ENCODE peak calls at places on chromosomes 4 and X, in ten cellular contexts. One of them, this sample, is unnamed.

GRCh38 chr4:98586231-98586630 is 72.2 kb downstream of the TSPAN5 start:
- DNase-seq in fibroblast of villous mesenchyme: no peak
- DNase-seq in CD4-positive, alpha-beta T cell: no peak
- DNase-seq in RWPE1: no peak
- DNase-seq in tibial artery: no peak
- DNase-seq in endothelial cell: no peak
- DNase-seq in fibroblast of pulmonary artery: peak
- DNase-seq in GM20000: no peak
- DNase-seq in Calu3: no peak
- DNase-seq in fibroblast of lung: no peak
- DNase-seq in this sample: no peak

GRCh38 chrX:13669246-13669689 is 16.3 kb downstream of the TCEANC start:
- DNase-seq in CD4-positive, alpha-beta T cell: peak
- DNase-seq in RWPE1: peak
- DNase-seq in fibroblast of pulmonary artery: peak
- DNase-seq in GM20000: peak
- DNase-seq in tibial artery: peak
- DNase-seq in fibroblast of villous mesenchyme: peak
- DNase-seq in Calu3: peak
- DNase-seq in endothelial cell: no peak
- DNase-seq in fibroblast of lung: peak
- DNase-seq in this sample: peak

GRCh38 chr4:25320374-25321172 is 8.0 kb downstream of the ZCCHC4 start:
- DNase-seq in endothelial cell: no peak
- DNase-seq in fibroblast of villous mesenchyme: peak
- DNase-seq in CD4-positive, alpha-beta T cell: no peak
- DNase-seq in fibroblast of lung: peak
- DNase-seq in tibial artery: no peak
- DNase-seq in GM20000: no peak
- DNase-seq in RWPE1: peak
- DNase-seq in Calu3: no peak
- DNase-seq in fibroblast of pulmonary artery: peak
- DNase-seq in this sample: no peak

GRCh38 chr4:52358855-52359254 is 300.2 kb downstream of the USP46 start:
- DNase-seq in GM20000: no peak
- DNase-seq in CD4-positive, alpha-beta T cell: no peak
- DNase-seq in tibial artery: no peak
- DNase-seq in Calu3: no peak
- DNase-seq in fibroblast of pulmonary artery: no peak
- DNase-seq in fibroblast of lung: no peak
- DNase-seq in endothelial cell: no peak
- DNase-seq in fibroblast of villous mesenchyme: peak
- DNase-seq in RWPE1: no peak
- DNase-seq in this sample: no peak

GRCh38 chrX:38514014-38514854 is 47.1 kb upstream of the TSPAN7 start:
- DNase-seq in GM20000: no peak
- DNase-seq in endothelial cell: no peak
- DNase-seq in tibial artery: no peak
- DNase-seq in fibroblast of pulmonary artery: no peak
- DNase-seq in CD4-positive, alpha-beta T cell: no peak
- DNase-seq in fibroblast of villous mesenchyme: no peak
- DNase-seq in Calu3: no peak
- DNase-seq in RWPE1: no peak
- DNase-seq in fibroblast of lung: no peak
- DNase-seq in this sample: no peak

GRCh38 chrX:28379142-28379541 is 208.1 kb upstream of the IL1RAPL1 start:
- DNase-seq in Calu3: no peak
- DNase-seq in fibroblast of villous mesenchyme: no peak
- DNase-seq in RWPE1: no peak
- DNase-seq in tibial artery: no peak
- DNase-seq in endothelial cell: no peak
- DNase-seq in CD4-positive, alpha-beta T cell: no peak
- DNase-seq in GM20000: no peak
- DNase-seq in fibroblast of lung: no peak
- DNase-seq in fibroblast of pulmonary artery: no peak
- DNase-seq in this sample: no peak

GRCh38 chr4:164021947-164022346 is 527.5 kb downstream of the TMA16 start:
- DNase-seq in fibroblast of lung: no peak
- DNase-seq in tibial artery: no peak
- DNase-seq in CD4-positive, alpha-beta T cell: no peak
- DNase-seq in fibroblast of villous mesenchyme: no peak
- DNase-seq in GM20000: no peak
- DNase-seq in RWPE1: no peak
- DNase-seq in fibroblast of pulmonary artery: no peak
- DNase-seq in Calu3: no peak
- DNase-seq in endothelial cell: no peak
- DNase-seq in this sample: no peak

GRCh38 chrX:136909706-136910564 is 29.4 kb upstream of the RBMX start:
- DNase-seq in fibroblast of lung: peak
- DNase-seq in fibroblast of pulmonary artery: peak
- DNase-seq in fibroblast of villous mesenchyme: peak
- DNase-seq in CD4-positive, alpha-beta T cell: peak
- DNase-seq in tibial artery: peak
- DNase-seq in GM20000: peak
- DNase-seq in endothelial cell: peak
- DNase-seq in Calu3: peak
- DNase-seq in RWPE1: peak
- DNase-seq in this sample: peak

GRCh38 chr4:170007113-170007512 is 19.1 kb downstream of the MFAP3L start:
- DNase-seq in fibroblast of lung: peak
- DNase-seq in fibroblast of villous mesenchyme: no peak
- DNase-seq in endothelial cell: no peak
- DNase-seq in Calu3: no peak
- DNase-seq in RWPE1: no peak
- DNase-seq in CD4-positive, alpha-beta T cell: no peak
- DNase-seq in GM20000: no peak
- DNase-seq in fibroblast of pulmonary artery: no peak
- DNase-seq in tibial artery: no peak
- DNase-seq in this sample: no peak

GRCh38 chr4:102736636-102737549 is 23.9 kb downstream of the MANBA start:
- DNase-seq in tibial artery: no peak
- DNase-seq in endothelial cell: no peak
- DNase-seq in RWPE1: no peak
- DNase-seq in CD4-positive, alpha-beta T cell: no peak
- DNase-seq in fibroblast of villous mesenchyme: no peak
- DNase-seq in fibroblast of lung: peak
- DNase-seq in Calu3: peak
- DNase-seq in fibroblast of pulmonary artery: no peak
- DNase-seq in GM20000: no peak
- DNase-seq in this sample: peak

GRCh38 chrX:71532078-71532752 is 689 bp upstream of the OGT start:
- DNase-seq in fibroblast of villous mesenchyme: peak
- DNase-seq in endothelial cell: no peak
- DNase-seq in Calu3: peak
- DNase-seq in fibroblast of pulmonary artery: peak
- DNase-seq in fibroblast of lung: peak
- DNase-seq in RWPE1: no peak
- DNase-seq in CD4-positive, alpha-beta T cell: peak
- DNase-seq in tibial artery: no peak
- DNase-seq in GM20000: no peak
- DNase-seq in this sample: peak

GRCh38 chr4:25439913-25440477 is 62.9 kb downstream of the ANAPC4 start:
- DNase-seq in GM20000: peak
- DNase-seq in endothelial cell: peak
- DNase-seq in Calu3: peak
- DNase-seq in CD4-positive, alpha-beta T cell: peak
- DNase-seq in tibial artery: peak
- DNase-seq in RWPE1: peak
- DNase-seq in fibroblast of villous mesenchyme: peak
- DNase-seq in fibroblast of pulmonary artery: peak
- DNase-seq in fibroblast of lung: peak
- DNase-seq in this sample: peak

GRCh38 chr4:108372678-108373077 is 203.9 kb upstream of the LEF1 start:
- DNase-seq in fibroblast of pulmonary artery: no peak
- DNase-seq in CD4-positive, alpha-beta T cell: no peak
- DNase-seq in GM20000: no peak
- DNase-seq in fibroblast of villous mesenchyme: no peak
- DNase-seq in endothelial cell: no peak
- DNase-seq in fibroblast of lung: no peak
- DNase-seq in tibial artery: no peak
- DNase-seq in Calu3: no peak
- DNase-seq in RWPE1: no peak
- DNase-seq in this sample: no peak

GRCh38 chr4:186024637-186025320 is 44.2 kb upstream of the TLR3 start:
- DNase-seq in tibial artery: no peak
- DNase-seq in CD4-positive, alpha-beta T cell: no peak
- DNase-seq in fibroblast of lung: no peak
- DNase-seq in fibroblast of villous mesenchyme: no peak
- DNase-seq in fibroblast of pulmonary artery: no peak
- DNase-seq in Calu3: no peak
- DNase-seq in RWPE1: no peak
- DNase-seq in endothelial cell: no peak
- DNase-seq in GM20000: no peak
- DNase-seq in this sample: no peak

GRCh38 chr4:75948822-75949444 is 8.1 kb upstream of the NAAA start:
- DNase-seq in fibroblast of lung: no peak
- DNase-seq in tibial artery: no peak
- DNase-seq in CD4-positive, alpha-beta T cell: no peak
- DNase-seq in fibroblast of villous mesenchyme: no peak
- DNase-seq in fibroblast of pulmonary artery: no peak
- DNase-seq in RWPE1: no peak
- DNase-seq in endothelial cell: no peak
- DNase-seq in GM20000: peak
- DNase-seq in Calu3: no peak
- DNase-seq in this sample: peak

GRCh38 chr4:75953509-75953908 is 12.7 kb upstream of the NAAA start:
- DNase-seq in endothelial cell: no peak
- DNase-seq in fibroblast of pulmonary artery: no peak
- DNase-seq in fibroblast of lung: no peak
- DNase-seq in fibroblast of villous mesenchyme: no peak
- DNase-seq in GM20000: no peak
- DNase-seq in RWPE1: no peak
- DNase-seq in Calu3: no peak
- DNase-seq in tibial artery: no peak
- DNase-seq in CD4-positive, alpha-beta T cell: no peak
- DNase-seq in this sample: no peak

GRCh38 chr4:75950416-75950815 is 9.6 kb upstream of the NAAA start:
- DNase-seq in Calu3: no peak
- DNase-seq in fibroblast of pulmonary artery: no peak
- DNase-seq in fibroblast of lung: no peak
- DNase-seq in CD4-positive, alpha-beta T cell: no peak
- DNase-seq in GM20000: no peak
- DNase-seq in fibroblast of villous mesenchyme: peak
- DNase-seq in RWPE1: no peak
- DNase-seq in endothelial cell: no peak
- DNase-seq in tibial artery: no peak
- DNase-seq in this sample: no peak
- TF ChIP-seq CTCF in Calu3: no peak
- TF ChIP-seq CTCF in fibroblast of pulmonary artery: no peak
- TF ChIP-seq CTCF in fibroblast of lung: no peak
- TF ChIP-seq CTCF in CD4-positive, alpha-beta T cell: no peak
- TF ChIP-seq CTCF in GM20000: no peak
- TF ChIP-seq CTCF in fibroblast of villous mesenchyme: no peak
- TF ChIP-seq CTCF in RWPE1: no peak
- TF ChIP-seq CTCF in endothelial cell: no peak
- TF ChIP-seq CTCF in tibial artery: no peak
- TF ChIP-seq CTCF in this sample: no peak

DNA sequence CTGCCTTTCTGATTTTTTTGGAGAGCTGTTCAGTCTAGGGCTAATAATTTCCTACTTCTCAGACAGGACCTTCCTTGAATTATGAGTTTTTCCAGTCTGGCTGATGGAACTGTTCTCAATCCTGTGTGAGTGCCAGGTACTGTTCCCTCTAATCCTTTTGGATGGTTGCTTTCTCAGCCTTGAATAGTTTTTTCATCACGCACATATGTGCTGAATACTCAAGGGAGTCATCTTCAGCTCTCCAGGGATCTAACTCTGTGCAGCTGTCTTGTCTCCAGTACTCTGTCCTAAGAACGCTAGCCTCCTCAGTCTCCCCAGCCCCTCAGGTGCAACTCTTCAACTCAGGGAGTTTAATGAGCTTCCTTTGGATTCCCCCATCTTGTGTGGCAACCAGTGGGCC is 93.2 kb downstream of the GASK1B start:
- DNase-seq in fibroblast of pulmonary artery: no peak
- DNase-seq in CD4-positive, alpha-beta T cell: no peak
- DNase-seq in fibroblast of villous mesenchyme: peak
- DNase-seq in GM20000: no peak
- DNase-seq in fibroblast of lung: no peak
- DNase-seq in endothelial cell: no peak
- DNase-seq in tibial artery: no peak
- DNase-seq in Calu3: no peak
- DNase-seq in RWPE1: no peak
- DNase-seq in this sample: no peak
- TF ChIP-seq CTCF in fibroblast of pulmonary artery: no peak
- TF ChIP-seq CTCF in CD4-positive, alpha-beta T cell: no peak
- TF ChIP-seq CTCF in fibroblast of villous mesenchyme: no peak
- TF ChIP-seq CTCF in GM20000: no peak
- TF ChIP-seq CTCF in fibroblast of lung: no peak
- TF ChIP-seq CTCF in endothelial cell: no peak
- TF ChIP-seq CTCF in tibial artery: no peak
- TF ChIP-seq CTCF in Calu3: no peak
- TF ChIP-seq CTCF in RWPE1: no peak
- TF ChIP-seq CTCF in this sample: no peak

DNA sequence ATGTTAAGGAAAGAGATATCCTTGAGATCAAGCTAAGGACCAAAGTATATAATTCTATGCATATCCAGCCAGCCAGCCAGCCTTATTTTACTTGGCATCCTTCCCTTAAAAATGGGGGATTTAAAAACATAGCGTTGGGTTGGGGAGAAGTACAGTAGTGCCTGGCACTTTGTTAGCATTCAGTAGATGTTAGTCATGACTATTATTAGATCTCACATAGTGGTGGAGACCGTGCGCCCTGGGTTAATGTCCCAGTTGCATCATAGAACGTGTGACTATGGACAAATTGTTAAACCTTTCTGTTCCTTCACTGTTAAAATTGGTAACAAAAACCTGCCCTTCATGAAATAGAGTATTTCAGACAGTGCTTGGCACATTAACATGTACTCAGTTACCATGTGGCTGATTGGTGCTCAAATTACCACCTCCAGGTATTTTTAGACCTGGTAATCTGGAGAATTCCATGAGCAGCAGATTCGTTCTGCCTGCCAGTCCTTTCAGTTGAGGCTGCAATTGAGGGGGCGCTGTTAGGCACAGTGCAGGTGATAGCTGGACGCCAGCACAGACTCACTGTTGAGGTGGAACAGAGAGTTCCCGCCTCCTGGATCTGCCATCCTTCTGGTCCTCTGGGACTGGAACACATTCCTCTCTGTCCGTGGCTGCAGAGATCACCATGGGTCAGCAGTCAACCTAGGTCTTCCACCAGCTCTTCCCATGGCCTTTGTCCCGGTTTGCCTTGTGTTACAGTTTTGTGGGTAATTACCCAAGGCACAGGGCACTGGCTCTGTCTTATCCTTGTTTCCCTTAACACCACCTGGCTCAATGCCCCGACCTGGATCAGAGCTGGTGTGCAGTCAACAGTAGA is 31.7 kb downstream of the RBBP7 start:
- DNase-seq in GM20000: no peak
- DNase-seq in RWPE1: peak
- DNase-seq in fibroblast of villous mesenchyme: peak
- DNase-seq in endothelial cell: no peak
- DNase-seq in fibroblast of pulmonary artery: peak
- DNase-seq in tibial artery: peak
- DNase-seq in CD4-positive, alpha-beta T cell: no peak
- DNase-seq in Calu3: no peak
- DNase-seq in fibroblast of lung: peak
- DNase-seq in this sample: peak
- TF ChIP-seq CTCF in GM20000: no peak
- TF ChIP-seq CTCF in RWPE1: no peak
- TF ChIP-seq CTCF in fibroblast of villous mesenchyme: no peak
- TF ChIP-seq CTCF in endothelial cell: no peak
- TF ChIP-seq CTCF in fibroblast of pulmonary artery: no peak
- TF ChIP-seq CTCF in tibial artery: no peak
- TF ChIP-seq CTCF in CD4-positive, alpha-beta T cell: no peak
- TF ChIP-seq CTCF in Calu3: no peak
- TF ChIP-seq CTCF in fibroblast of lung: no peak
- TF ChIP-seq CTCF in this sample: no peak

GRCh38 chrX:26851981-26852380 is 611.2 kb downstream of the PPP4R3C start:
- DNase-seq in fibroblast of lung: peak
- DNase-seq in Calu3: peak
- DNase-seq in fibroblast of villous mesenchyme: peak
- DNase-seq in endothelial cell: no peak
- DNase-seq in fibroblast of pulmonary artery: peak
- DNase-seq in CD4-positive, alpha-beta T cell: no peak
- DNase-seq in tibial artery: no peak
- DNase-seq in RWPE1: no peak
- DNase-seq in GM20000: peak
- DNase-seq in this sample: peak
- TF ChIP-seq CTCF in fibroblast of lung: peak
- TF ChIP-seq CTCF in Calu3: no peak
- TF ChIP-seq CTCF in fibroblast of villous mesenchyme: peak
- TF ChIP-seq CTCF in endothelial cell: no peak
- TF ChIP-seq CTCF in fibroblast of pulmonary artery: no peak
- TF ChIP-seq CTCF in CD4-positive, alpha-beta T cell: no peak
- TF ChIP-seq CTCF in tibial artery: peak
- TF ChIP-seq CTCF in RWPE1: no peak
- TF ChIP-seq CTCF in GM20000: no peak
- TF ChIP-seq CTCF in this sample: peak

This sample was measured in hepatocyte.